ENCODE peak calls at places on chromosomes 6 and 20, in eight cellular contexts. T, U, G, M, K, A, J and S are unnamed samples.

GRCh38 chr6:137776786-137777185 is 90.3 kb upstream of the TNFAIP3 start:
- DNase-seq in T (peak), U (no peak), G (no peak), M (peak), K (no peak), A (no peak), J (no peak), S (no peak)

GRCh38 chr6:11224252-11224965 is 8.1 kb downstream of the NEDD9 start:
- DNase-seq in T (no peak), U (no peak), G (no peak), M (peak), K (peak), A (no peak), J (no peak), S (no peak)

GRCh38 chr20:25601659-25602058 is 16.3 kb upstream of the NINL start:
- DNase-seq in T (no peak), U (no peak), G (no peak), M (no peak), K (no peak), A (no peak), J (no peak), S (no peak)

GRCh38 chr6:80022803-80023202 is 18.4 kb downstream of the TTK start:
- DNase-seq in T (no peak), U (no peak), G (no peak), M (peak), K (no peak), A (no peak), J (no peak), S (no peak)

GRCh38 chr6:72950114-72950860 is 275.0 kb downstream of the KHDC1L start:
- DNase-seq in T (peak), U (no peak), G (no peak), M (peak), K (no peak), A (no peak), J (no peak), S (no peak)

GRCh38 chr6:148316308-148316707 is 26.3 kb upstream of the SASH1 start:
- DNase-seq in T (no peak), U (no peak), G (no peak), M (no peak), K (no peak), A (peak), J (no peak), S (peak)

GRCh38 chr6:82143041-82143481 is 104.5 kb downstream of the IBTK start:
- DNase-seq in T (peak), U (no peak), G (no peak), M (peak), K (no peak), A (no peak), J (no peak), S (no peak)

GRCh38 chr6:93299622-93300021 is 119.7 kb downstream of the EPHA7 start:
- DNase-seq in T (no peak), U (no peak), G (no peak), M (no peak), K (no peak), A (no peak), J (no peak), S (no peak)

GRCh38 chr20:19453369-19453768 is 240.9 kb downstream of the SLC24A3 start:
- DNase-seq in T (no peak), U (no peak), G (no peak), M (no peak), K (no peak), A (no peak), J (no peak), S (no peak)

GRCh38 chr6:141415896-141416295 is 716.8 kb upstream of the GJE1 start:
- DNase-seq in T (no peak), U (no peak), G (no peak), M (peak), K (no peak), A (no peak), J (no peak), S (no peak)

GRCh38 chr6:108966855-108967755 is 118.9 kb downstream of the ARMC2 start:
- DNase-seq in T (peak), U (no peak), G (peak), M (peak), K (no peak), A (no peak), J (peak), S (peak)
- H3K4me3 ChIP-seq in T (no peak), U (no peak), G (no peak), M (no peak), K (no peak), A (no peak), J (no peak), S (no peak)

GRCh38 chr6:96917098-96917497 is 7.4 kb upstream of the KLHL32 start:
- DNase-seq in T (no peak), U (no peak), G (no peak), M (no peak), K (no peak), A (no peak), J (no peak), S (no peak)
- H3K4me3 ChIP-seq in T (no peak), U (no peak), G (no peak), M (no peak), K (no peak), A (no peak), J (no peak), S (no peak)

GRCh38 chr6:139764498-139764986 is 390.1 kb upstream of the CITED2 start:
- DNase-seq in T (peak), U (peak), G (no peak), M (peak), K (no peak), A (no peak), J (no peak), S (no peak)

GRCh38 chr6:139766796-139767195 is 392.3 kb upstream of the CITED2 start:
- DNase-seq in T (no peak), U (no peak), G (no peak), M (no peak), K (no peak), A (no peak), J (no peak), S (no peak)

GRCh38 chr6:139765825-139766285 is 391.4 kb upstream of the CITED2 start:
- DNase-seq in T (no peak), U (no peak), G (no peak), M (peak), K (no peak), A (no peak), J (no peak), S (no peak)

GRCh38 chr6:139763468-139764214 is 389.2 kb upstream of the CITED2 start:
- DNase-seq in T (peak), U (no peak), G (no peak), M (peak), K (no peak), A (no peak), J (no peak), S (no peak)

GRCh38 chr6:139768196-139768595 is 393.7 kb upstream of the CITED2 start:
- DNase-seq in T (no peak), U (no peak), G (no peak), M (no peak), K (no peak), A (no peak), J (no peak), S (no peak)
- H3K4me3 ChIP-seq in T (no peak), U (no peak), G (no peak), M (no peak), K (no peak), A (no peak), J (no peak), S (no peak)

GRCh38 chr6:170296423-170296745 is 5.5 kb upstream of the DLL1 start:
- DNase-seq in T (no peak), U (no peak), G (no peak), M (no peak), K (no peak), A (no peak), J (no peak), S (no peak)

GRCh38 chr6:170293881-170294755 is 3.2 kb upstream of the DLL1 start:
- DNase-seq in T (no peak), U (no peak), G (no peak), M (no peak), K (no peak), A (no peak), J (no peak), S (no peak)

GRCh38 chr6:170296746-170297576 is 6.1 kb upstream of the DLL1 start:
- DNase-seq in T (no peak), U (no peak), G (no peak), M (no peak), K (no peak), A (no peak), J (no peak), S (no peak)

GRCh38 chr6:170294813-170295518 is 4.1 kb upstream of the DLL1 start:
- DNase-seq in T (no peak), U (no peak), G (no peak), M (no peak), K (no peak), A (no peak), J (no peak), S (no peak)

GRCh38 chr6:170295519-170296422 is 4.9 kb upstream of the DLL1 start:
- DNase-seq in T (peak), U (no peak), G (peak), M (no peak), K (no peak), A (peak), J (no peak), S (peak)
- H3K4me3 ChIP-seq in T (peak), U (peak), G (peak), M (peak), K (peak), A (peak), J (no peak), S (peak)

GRCh38 chr6:98759459-98759858 is 74.9 kb upstream of the POU3F2 start:
- DNase-seq in T (no peak), U (no peak), G (no peak), M (no peak), K (no peak), A (no peak), J (no peak), S (no peak)

GRCh38 chr6:98769546-98769945 is 64.8 kb upstream of the POU3F2 start:
- DNase-seq in T (no peak), U (no peak), G (no peak), M (peak), K (no peak), A (no peak), J (no peak), S (no peak)

GRCh38 chr6:98764378-98764911 is 69.9 kb upstream of the POU3F2 start:
- DNase-seq in T (peak), U (no peak), G (no peak), M (peak), K (no peak), A (no peak), J (no peak), S (no peak)
- H3K4me3 ChIP-seq in T (peak), U (no peak), G (peak), M (peak), K (no peak), A (no peak), J (no peak), S (no peak)

DNA sequence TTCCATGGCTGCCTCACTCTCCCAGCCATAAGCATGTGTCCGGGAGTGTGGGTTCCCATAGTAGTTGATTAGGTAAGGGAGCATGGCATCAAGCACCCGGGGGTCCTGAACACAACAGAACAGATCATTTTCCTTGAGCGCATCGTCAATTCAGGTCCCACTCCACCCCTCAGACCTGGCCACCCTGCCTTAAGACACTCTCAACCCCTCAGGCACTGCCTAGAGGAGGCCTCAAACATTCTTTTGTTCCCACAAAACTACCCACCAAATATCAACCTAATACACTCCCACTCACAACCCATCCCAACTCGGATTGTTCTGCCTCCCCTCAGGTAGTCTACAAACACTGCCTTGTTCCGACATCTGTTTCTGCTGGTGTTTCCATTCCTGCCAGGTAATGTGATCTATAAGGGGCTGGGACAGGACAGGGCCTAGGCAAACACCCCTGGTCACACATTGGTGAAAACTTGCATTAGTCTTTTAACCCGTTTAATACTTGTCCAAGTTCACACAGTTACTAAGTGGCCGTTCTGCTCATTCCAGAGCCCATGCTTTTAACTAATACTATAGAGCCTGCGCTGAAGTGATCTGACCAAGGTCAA is 1.4 kb downstream of the NFS1 start:
- DNase-seq in T (no peak), U (no peak), G (no peak), M (no peak), K (no peak), A (no peak), J (no peak), S (peak)
- H3K4me3 ChIP-seq in T (peak), U (no peak), G (no peak), M (peak), K (peak), A (peak), J (no peak), S (peak)

GRCh38 chr20:57711311-57711712 is 1.5 kb upstream of the PMEPA1 start:
- DNase-seq in T (no peak), U (no peak), G (no peak), M (no peak), K (no peak), A (no peak), J (no peak), S (no peak)
- H3K4me3 ChIP-seq in T (peak), U (peak), G (no peak), M (no peak), K (no peak), A (peak), J (no peak), S (no peak)